ENCODE peak calls at places on chromosomes 3 and 15, in eight cellular contexts. M is fibroblast of lung, N is M059J, T is HEK293T, C is GM13976, F is AG09319, E is nephron progenitor cell, B is astrocyte of the spinal cord. I is an unnamed sample.
A peak's percentile ranks its signal among the peaks of the same experiment; 100 is the strongest.

GRCh38 chr3:111538687-111539086 is 3.3 kb upstream of the CD96 start:
- DNase-seq in T (no peak), E (no peak), B (peak; percentile 49), N (peak; percentile 78), C (no peak), F (no peak), M (peak; percentile 78), I (peak; percentile 28)

GRCh38 chr3:103385991-103386390 is 951.2 kb downstream of the ZPLD1 start:
- DNase-seq in F (no peak), N (peak; percentile 49), E (no peak), C (no peak), T (no peak), B (no peak), M (peak; percentile 23), I (peak; percentile 15)

GRCh38 chr3:134576426-134576825 is 74.4 kb downstream of the KY start:
- DNase-seq in E (peak; percentile 8), T (no peak), N (no peak), C (no peak), M (no peak), F (no peak), B (no peak), I (no peak)

GRCh38 chr15:88131937-88132336 is 124.6 kb downstream of the NTRK3 start:
- DNase-seq in N (peak; percentile 37), B (no peak), F (no peak), T (no peak), E (no peak), C (no peak), M (no peak), I (no peak)

GRCh38 chr15:34941181-34941580 is 28.4 kb downstream of the AQR start:
- DNase-seq in C (no peak), F (no peak), E (no peak), M (no peak), N (no peak), B (no peak), T (no peak), I (no peak)

GRCh38 chr15:35123743-35124142 is 38.6 kb upstream of the NANOGP8 start:
- DNase-seq in F (no peak), C (no peak), T (no peak), B (no peak), E (no peak), M (peak; percentile 50), N (peak; percentile 23), I (no peak)

GRCh38 chr3:4712109-4712508 is 219.0 kb downstream of the ITPR1 start:
- DNase-seq in T (no peak), E (no peak), B (peak; percentile 54), M (peak; percentile 98), N (peak; percentile 75), F (no peak), C (no peak), I (peak; percentile 85)

GRCh38 chr15:85706779-85707518 is 87.8 kb downstream of the KLHL25 start:
- DNase-seq in N (no peak), F (no peak), M (peak; percentile 85), T (no peak), B (peak; percentile 62), C (no peak), E (no peak), I (peak; percentile 55)

GRCh38 chr15:60399931-60400330 is 2.1 kb upstream of the ANXA2 start:
- DNase-seq in T (no peak), F (no peak), C (no peak), E (no peak), B (peak; percentile 71), N (peak; percentile 60), M (peak; percentile 88), I (no peak)

GRCh38 chr3:150890320-150890719 is 14.9 kb downstream of the MINDY4B start:
- DNase-seq in N (no peak), C (no peak), E (no peak), F (no peak), T (no peak), M (no peak), B (no peak), I (no peak)

GRCh38 chr15:88609344-88609743 is 11.8 kb upstream of the AEN start:
- DNase-seq in E (no peak), B (no peak), M (no peak), C (no peak), T (no peak), F (no peak), N (no peak), I (no peak)

GRCh38 chr3:33787328-33788009 is 11.0 kb upstream of the PDCD6IP start:
- DNase-seq in C (peak; percentile 55), F (peak; percentile 35), B (peak; percentile 71), T (peak; percentile 66), E (peak; percentile 58), M (peak; percentile 62), N (peak; percentile 60), I (peak; percentile 84)